ENCODE peak calls at places on chromosomes 7 and 10, in nine cellular contexts. E, B, M, P, Q, O, H, D and A are unnamed samples.
A peak's percentile ranks its signal among the peaks of the same experiment; 100 is the strongest.

GRCh38 chr7:462173-463103 is 57.2 kb downstream of the PDGFA start:
- DNase-seq in E (no peak), B (no peak), M (no peak), P (no peak), Q (no peak), O (no peak), H (no peak), D (no peak), A (no peak)

GRCh38 chr7:101702362-101702850 is 73.3 kb upstream of the MYL10 start:
- DNase-seq in E (peak; percentile 71), B (no peak), M (no peak), P (no peak), Q (peak; percentile 42), O (no peak), H (no peak), D (no peak), A (peak; percentile 39)

GRCh38 chr7:17347426-17347825 is 49.0 kb downstream of the AHR start:
- DNase-seq in E (no peak), B (no peak), M (no peak), P (no peak), Q (no peak), O (no peak), H (no peak), D (no peak), A (no peak)

GRCh38 chr10:87657370-87657769 is 2.3 kb upstream of the PAPSS2 start:
- DNase-seq in E (no peak), B (no peak), M (no peak), P (no peak), Q (peak; percentile 96), O (no peak), H (no peak), D (no peak), A (peak; percentile 54)

GRCh38 chr10:66604195-66604594 is 321.6 kb upstream of the LRRTM3 start:
- DNase-seq in E (no peak), B (no peak), M (no peak), P (no peak), Q (no peak), O (no peak), H (no peak), D (no peak), A (no peak)

GRCh38 chr10:84194424-84195043 is at the start of gene CDHR1:
- DNase-seq in E (peak; percentile 68), B (peak; percentile 41), M (peak; percentile 54), P (peak; percentile 57), Q (peak; percentile 14), O (no peak), H (no peak), D (no peak), A (peak; percentile 17)

GRCh38 chr7:20220293-20220755 is 3.1 kb upstream of the MACC1 start:
- DNase-seq in E (no peak), B (no peak), M (no peak), P (no peak), Q (no peak), O (no peak), H (no peak), D (no peak), A (no peak)

GRCh38 chr7:107843184-107843583 is 40.2 kb upstream of the SLC26A3 start:
- DNase-seq in E (no peak), B (no peak), M (no peak), P (no peak), Q (no peak), O (no peak), H (no peak), D (no peak), A (peak; percentile 37)

GRCh38 chr10:11509036-11509435 is 102.4 kb downstream of the USP6NL start:
- DNase-seq in E (no peak), B (no peak), M (no peak), P (no peak), Q (no peak), O (no peak), H (no peak), D (no peak), A (peak; percentile 18)

GRCh38 chr10:97781541-97782331 is 9.9 kb upstream of the SFRP5 start:
- DNase-seq in E (no peak), B (no peak), M (no peak), P (no peak), Q (no peak), O (peak; percentile 34), H (no peak), D (no peak), A (no peak)

GRCh38 chr7:136405931-136406777 is 429.0 kb upstream of the MTPN start:
- DNase-seq in E (peak; percentile 73), B (peak; percentile 80), M (peak; percentile 51), P (peak; percentile 70), Q (peak; percentile 67), O (peak; percentile 22), H (peak; percentile 7), D (peak; percentile 3), A (peak; percentile 63)